ENCODE peak calls at places on chromosome X, in nine cellular contexts. M, S, G, D, E, P, N, B and T are unnamed samples.

GRCh38 chrX:40471965-40472648 is 108.7 kb upstream of the ATP6AP2 start:
- DNase-seq in N (no peak), S (peak), G (peak), E (no peak), P (peak), B (peak), M (peak), D (peak), T (peak)

GRCh38 chrX:723781-724180 is 93.2 kb downstream of the SHOX start:
- DNase-seq in G (no peak), E (no peak), P (no peak), M (no peak), S (peak), D (no peak), B (no peak), N (no peak), T (no peak)

GRCh38 chrX:71098302-71098701 is 2.7 kb downstream of the FOXO4 start:
- DNase-seq in S (peak), M (peak), P (peak), D (peak), E (peak), N (no peak), B (no peak), G (peak), T (peak)

GRCh38 chrX:37314526-37314925 is 34.6 kb upstream of the PRRG1 start:
- DNase-seq in P (no peak), E (no peak), M (no peak), D (no peak), N (no peak), B (no peak), G (no peak), S (no peak), T (no peak)

GRCh38 chrX:6129751-6130150 is 98.9 kb downstream of the NLGN4X start:
- DNase-seq in S (no peak), G (no peak), N (no peak), M (no peak), E (no peak), D (no peak), P (no peak), B (no peak), T (no peak)

GRCh38 chrX:13376857-13377441 is 57.1 kb upstream of the ATXN3L start:
- DNase-seq in B (peak), G (no peak), N (no peak), M (peak), E (no peak), S (no peak), D (no peak), P (no peak), T (no peak)

GRCh38 chrX:131792356-131792749 is 230.7 kb upstream of the STK26 start:
- DNase-seq in G (no peak), B (no peak), S (peak), D (no peak), E (peak), P (no peak), N (peak), M (peak), T (no peak)

GRCh38 chrX:132216806-132217202 is 2.4 kb downstream of the RAP2C start:
- DNase-seq in G (no peak), M (peak), N (no peak), B (no peak), E (no peak), D (no peak), P (peak), S (peak), T (no peak)

GRCh38 chrX:118100091-118100490 is 16.5 kb downstream of the KLHL13 start:
- DNase-seq in M (peak), B (no peak), G (no peak), E (no peak), N (no peak), P (no peak), D (no peak), S (no peak), T (no peak)

GRCh38 chrX:8273451-8273894 is 102.4 kb upstream of the VCX2 start:
- DNase-seq in P (no peak), M (no peak), G (no peak), S (no peak), N (no peak), D (no peak), E (no peak), B (peak), T (no peak)

GRCh38 chrX:46574941-46575381 is 1.4 kb downstream of the CHST7 start:
- DNase-seq in M (peak), G (peak), P (peak), D (peak), S (no peak), N (no peak), B (no peak), E (peak), T (no peak)

GRCh38 chrX:115892787-115893671 is 277.5 kb upstream of the AGTR2 start:
- DNase-seq in M (peak), B (no peak), S (no peak), N (no peak), E (no peak), D (no peak), G (no peak), P (no peak), T (peak)

GRCh38 chrX:107686026-107686425 is 57.7 kb downstream of the PRPS1 start:
- DNase-seq in E (no peak), P (no peak), M (no peak), B (no peak), G (no peak), S (no peak), D (no peak), N (no peak), T (no peak)
- H3K27ac ChIP-seq in E (peak), P (no peak), M (no peak), B (peak), G (peak), S (no peak), D (no peak), N (peak), T (no peak)

DNA sequence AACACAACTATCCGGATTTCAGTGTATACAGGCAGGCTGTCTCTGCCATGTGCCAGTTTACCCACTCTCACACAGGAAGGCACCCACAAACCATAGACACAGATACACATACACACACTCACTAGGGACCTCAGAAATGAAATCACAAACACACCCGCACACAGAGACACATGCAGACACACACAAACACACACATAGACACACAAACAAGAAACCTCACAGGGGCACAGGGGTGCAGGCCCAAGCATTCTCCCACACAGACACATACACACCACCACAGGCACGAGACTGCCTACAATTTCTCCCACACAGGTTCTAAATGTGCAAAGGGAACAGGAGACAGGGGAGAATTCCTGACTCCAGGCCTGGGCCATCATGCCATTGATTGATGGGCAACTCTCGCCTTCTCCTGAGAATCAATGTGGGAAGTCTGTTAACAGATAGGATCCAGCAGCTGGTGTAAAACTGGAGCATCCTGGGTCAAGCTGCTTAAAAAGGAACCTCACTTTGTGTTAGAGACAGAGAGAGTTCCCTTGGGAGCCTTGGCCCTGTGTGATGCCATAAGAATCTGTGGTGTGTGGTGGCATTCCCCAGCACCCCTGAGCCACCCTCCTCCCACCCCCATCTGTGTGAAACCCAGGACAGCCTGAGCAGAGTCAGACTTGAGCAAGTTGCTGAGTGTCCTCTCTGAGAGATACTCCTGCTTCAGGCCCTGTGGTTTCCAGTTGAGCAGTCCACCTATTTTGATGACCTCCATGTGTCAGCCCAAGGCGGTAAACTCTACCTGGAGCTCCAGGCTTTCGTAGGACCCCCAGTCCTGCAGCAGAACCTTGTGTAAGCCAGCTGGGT is 33.9 kb downstream of the NBDY start:
- DNase-seq in E (no peak), N (peak), B (no peak), P (no peak), M (no peak), G (no peak), D (no peak), S (no peak), T (no peak)
- H3K27ac ChIP-seq in E (no peak), N (no peak), B (no peak), P (peak), M (no peak), G (no peak), D (no peak), S (no peak), T (peak)

DNA sequence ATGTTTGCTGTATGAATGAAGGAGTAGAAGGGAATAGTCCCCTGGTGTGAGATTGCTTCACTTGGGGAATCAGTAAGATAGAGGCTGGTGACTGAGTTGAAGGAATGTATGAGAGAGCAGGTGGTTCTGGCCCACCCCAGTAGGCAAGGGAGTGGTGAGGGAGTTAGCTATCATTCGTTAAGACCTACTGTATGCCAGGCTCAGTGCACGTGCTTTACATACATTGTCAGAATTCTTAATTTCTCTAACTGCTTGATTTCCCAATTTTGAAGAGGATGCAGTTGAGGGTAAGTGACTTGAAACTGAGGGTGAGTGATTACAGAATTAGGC is 700 bp downstream of the VMA21 start:
- DNase-seq in B (no peak), E (no peak), D (no peak), S (peak), P (no peak), N (no peak), M (peak), G (no peak), T (no peak)
- H3K27ac ChIP-seq in B (peak), E (peak), D (peak), S (peak), P (peak), N (peak), M (peak), G (peak), T (no peak)

GRCh38 chrX:48514126-48514806 is 5.5 kb downstream of the PORCN start:
- DNase-seq in G (no peak), P (no peak), M (no peak), B (no peak), S (no peak), N (no peak), D (no peak), E (no peak), T (no peak)

GRCh38 chrX:48516285-48516684 is 5.3 kb upstream of the EBP start:
- DNase-seq in M (no peak), G (no peak), S (no peak), N (no peak), B (no peak), D (no peak), P (no peak), E (no peak), T (no peak)

GRCh38 chrX:48514868-48515460 is 6.2 kb downstream of the PORCN start:
- DNase-seq in N (no peak), P (no peak), D (no peak), S (no peak), M (no peak), G (no peak), B (no peak), E (no peak), T (no peak)

GRCh38 chrX:48515842-48516241 is 5.8 kb upstream of the EBP start:
- DNase-seq in P (no peak), G (no peak), B (no peak), E (no peak), D (no peak), S (no peak), M (no peak), N (no peak), T (no peak)

GRCh38 chrX:48516987-48517386 is 4.6 kb upstream of the EBP start:
- DNase-seq in D (no peak), N (no peak), B (no peak), S (no peak), P (no peak), G (no peak), E (no peak), M (no peak), T (no peak)
- H3K27ac ChIP-seq in D (no peak), N (no peak), B (peak), S (no peak), P (no peak), G (no peak), E (peak), M (no peak), T (no peak)

GRCh38 chrX:152895724-152896420 is 2.0 kb upstream of the ZNF185 start:
- DNase-seq in E (no peak), N (no peak), D (no peak), P (no peak), B (peak), G (no peak), S (no peak), M (no peak), T (no peak)

GRCh38 chrX:152899111-152899873 is 1.4 kb downstream of the ZNF185 start:
- DNase-seq in E (no peak), M (no peak), N (no peak), P (no peak), G (no peak), D (no peak), S (no peak), B (no peak), T (no peak)

GRCh38 chrX:152898442-152898841 is 575 bp downstream of the ZNF185 start:
- DNase-seq in E (no peak), B (no peak), D (no peak), P (no peak), S (no peak), N (no peak), M (no peak), G (no peak), T (no peak)

GRCh38 chrX:152896450-152896849 is 1.4 kb upstream of the ZNF185 start:
- DNase-seq in P (no peak), M (no peak), B (no peak), N (no peak), S (peak), G (no peak), D (no peak), E (no peak), T (no peak)

DNA sequence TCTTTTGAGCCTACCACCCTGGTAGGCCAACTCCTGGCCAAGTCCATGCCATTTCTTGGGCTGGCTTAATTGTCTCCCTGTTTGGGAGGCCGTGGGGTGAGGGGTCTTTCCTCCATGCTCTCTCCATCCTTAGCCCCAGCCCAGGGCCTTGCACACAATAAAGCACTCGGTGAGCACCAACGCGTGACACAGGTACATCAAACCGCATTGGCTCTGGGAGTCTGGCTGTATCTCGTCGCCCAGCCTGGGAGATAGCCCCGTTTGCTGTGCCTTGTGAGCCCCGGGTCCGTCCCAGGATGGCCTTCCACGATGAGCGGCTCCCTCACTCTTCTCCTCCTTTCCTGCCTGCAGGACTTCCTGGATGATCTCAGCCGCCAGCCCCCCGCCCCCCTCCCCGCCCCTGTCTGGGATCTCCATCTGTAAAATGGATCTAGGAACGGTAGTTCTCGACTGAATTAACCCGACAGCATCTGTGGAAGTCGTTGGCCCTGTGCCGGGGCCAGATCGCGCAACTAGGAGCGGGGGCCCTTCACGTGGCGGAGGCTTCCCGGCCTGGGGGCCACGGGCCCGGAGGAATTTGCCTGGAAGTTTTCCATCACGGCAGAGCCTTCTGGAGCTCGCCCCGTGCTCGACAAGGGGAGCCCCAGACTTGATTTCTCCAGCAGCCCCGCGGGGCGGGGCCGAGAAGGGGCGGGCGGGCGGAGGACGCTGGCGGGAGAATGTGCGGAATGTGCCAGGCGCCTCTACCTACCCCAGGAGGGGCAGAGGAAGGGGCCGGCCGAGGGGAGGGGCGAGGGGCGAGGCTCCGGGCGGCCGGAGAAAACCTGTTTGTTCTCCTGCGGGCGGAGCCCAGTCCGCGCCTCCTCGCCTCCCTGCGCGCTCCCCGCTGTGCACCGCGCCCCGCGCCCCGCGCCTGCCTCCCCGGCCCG is at the start of gene ZNF185:
- DNase-seq in E (no peak), N (no peak), D (no peak), M (peak), G (peak), P (no peak), S (peak), B (peak), T (no peak)
- H3K27ac ChIP-seq in E (no peak), N (peak), D (no peak), M (no peak), G (no peak), P (no peak), S (peak), B (peak), T (no peak)

GRCh38 chrX:110059410-110059809 is 56.5 kb downstream of the TMEM164 start:
- DNase-seq in G (no peak), D (no peak), B (no peak), N (no peak), P (no peak), M (no peak), S (no peak), E (no peak), T (no peak)
- H3K27ac ChIP-seq in G (no peak), D (no peak), B (no peak), N (no peak), P (no peak), M (no peak), S (no peak), E (peak), T (no peak)

GRCh38 chrX:55488559-55489314 is 911 bp downstream of the USP51 start:
- DNase-seq in S (peak), B (peak), M (peak), N (peak), P (peak), D (peak), G (peak), E (peak), T (peak)

GRCh38 chrX:55489315-55490009 is at the start of gene USP51:
- DNase-seq in G (peak), P (peak), D (peak), B (no peak), N (peak), S (peak), E (peak), M (no peak), T (peak)

GRCh38 chrX:55490121-55490520 is 473 bp upstream of the USP51 start:
- DNase-seq in G (no peak), S (no peak), D (no peak), N (no peak), P (no peak), E (no peak), B (no peak), M (no peak), T (no peak)

GRCh38 chrX:55488268-55488558 is 1.4 kb downstream of the USP51 start:
- DNase-seq in P (no peak), E (no peak), G (no peak), S (no peak), B (no peak), D (no peak), N (peak), M (no peak), T (no peak)

GRCh38 chrX:55490974-55491373 is 1.3 kb upstream of the USP51 start:
- DNase-seq in P (no peak), E (no peak), G (no peak), M (no peak), B (no peak), N (no peak), S (no peak), D (no peak), T (no peak)
- H3K27ac ChIP-seq in P (no peak), E (no peak), G (no peak), M (no peak), B (no peak), N (no peak), S (no peak), D (no peak), T (no peak)

GRCh38 chrX:124332481-124333424 is at the start of gene TEX13D:
- DNase-seq in E (no peak), G (no peak), P (no peak), D (no peak), M (no peak), N (no peak), B (no peak), S (no peak), T (no peak)

GRCh38 chrX:124325732-124326131 is 6.7 kb upstream of the TEX13D start:
- DNase-seq in B (no peak), G (no peak), E (no peak), N (no peak), D (no peak), P (no peak), M (no peak), S (no peak), T (no peak)

GRCh38 chrX:124333862-124334261 is 1.4 kb downstream of the TEX13D start:
- DNase-seq in E (no peak), N (no peak), M (no peak), B (no peak), S (no peak), G (no peak), D (no peak), P (no peak), T (no peak)

DNA sequence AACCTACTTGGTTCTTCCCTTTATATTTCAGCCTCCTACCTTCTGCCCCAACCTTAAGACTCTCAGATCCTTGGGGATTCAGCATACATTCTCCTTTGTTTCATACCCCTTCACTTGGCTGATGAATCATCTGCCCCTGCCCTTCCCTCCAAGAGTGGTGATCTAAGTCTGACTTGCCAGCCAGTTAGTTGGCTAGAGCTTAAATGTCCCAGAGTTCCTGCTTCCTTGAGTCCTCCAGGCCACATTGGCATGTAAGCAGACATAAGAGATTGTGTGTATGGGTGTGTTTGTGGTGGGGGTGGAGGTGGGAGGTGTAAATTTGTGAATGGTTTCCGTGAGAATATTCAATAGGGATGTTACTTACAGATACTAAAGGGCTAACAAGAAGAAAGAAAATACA is 3.7 kb upstream of the TEX13D start:
- DNase-seq in D (no peak), M (no peak), P (no peak), G (no peak), N (no peak), B (peak), E (no peak), S (peak), T (no peak)
- H3K27ac ChIP-seq in D (no peak), M (no peak), P (no peak), G (no peak), N (no peak), B (no peak), E (no peak), S (no peak), T (no peak)

GRCh38 chrX:150982235-150982785 is 825 bp upstream of the HMGB3 start:
- DNase-seq in N (no peak), M (no peak), G (no peak), P (no peak), E (no peak), D (no peak), B (no peak), S (no peak), T (no peak)

GRCh38 chrX:150984164-150984824 is 1.2 kb downstream of the HMGB3 start:
- DNase-seq in E (no peak), D (no peak), N (no peak), P (no peak), M (peak), B (no peak), G (no peak), S (no peak), T (no peak)

GRCh38 chrX:150980711-150981110 is 2.4 kb upstream of the HMGB3 start:
- DNase-seq in G (no peak), M (no peak), N (no peak), D (no peak), S (no peak), B (no peak), E (no peak), P (no peak), T (no peak)

GRCh38 chrX:150982786-150983525 is at the start of gene HMGB3:
- DNase-seq in M (peak), N (no peak), S (peak), G (peak), E (peak), B (peak), D (peak), P (peak), T (peak)

GRCh38 chrX:150983526-150984163 is 510 bp downstream of the HMGB3 start:
- DNase-seq in P (no peak), G (no peak), S (no peak), N (no peak), E (no peak), M (no peak), B (no peak), D (no peak), T (no peak)
- H3K27ac ChIP-seq in P (no peak), G (no peak), S (peak), N (no peak), E (no peak), M (peak), B (peak), D (no peak), T (no peak)

GRCh38 chrX:49117597-49117996 is 5.9 kb downstream of the GPKOW start:
- DNase-seq in B (no peak), G (no peak), E (no peak), D (no peak), S (no peak), N (no peak), M (no peak), P (no peak), T (no peak)
- H3K27ac ChIP-seq in B (no peak), G (no peak), E (no peak), D (no peak), S (no peak), N (no peak), M (no peak), P (peak), T (no peak)